ENCODE peak calls at places on chromosomes 3 and 15, in six cellular contexts. F, E, W, Q, O and K are unnamed samples.

GRCh38 chr3:78096488-78097255 is 1056.8 kb downstream of the ROBO2 start:
- DNase-seq in F (no peak), E (no peak), W (no peak), Q (no peak), O (no peak), K (no peak)

GRCh38 chr3:171351676-171352075 is 108.5 kb downstream of the TNIK start:
- DNase-seq in F (no peak), E (no peak), W (peak; percentile 34), Q (no peak), O (no peak), K (no peak)

GRCh38 chr3:184320099-184320445 is 5.7 kb downstream of the EIF4G1 start:
- DNase-seq in F (peak; percentile 99), E (no peak), W (peak; percentile 63), Q (no peak), O (peak; percentile 99), K (no peak)

GRCh38 chr15:74869372-74869725 is 3.8 kb downstream of the SCAMP2 start:
- DNase-seq in F (no peak), E (no peak), W (no peak), Q (no peak), O (no peak), K (no peak)

GRCh38 chr15:39171944-39172368 is 408.9 kb upstream of the THBS1 start:
- DNase-seq in F (peak; percentile 67), E (no peak), W (peak; percentile 69), Q (no peak), O (peak; percentile 43), K (no peak)

GRCh38 chr3:136042608-136043221 is 77.2 kb downstream of the PPP2R3A start:
- DNase-seq in F (no peak), E (no peak), W (peak; percentile 68), Q (no peak), O (no peak), K (peak; percentile 52)

GRCh38 chr15:80730931-80731330 is 35.8 kb downstream of the ABHD17C start:
- DNase-seq in F (no peak), E (no peak), W (no peak), Q (no peak), O (peak; percentile 53), K (no peak)

GRCh38 chr15:66477011-66477410 is 20.6 kb downstream of the SNAPC5 start:
- DNase-seq in F (no peak), E (no peak), W (no peak), Q (no peak), O (no peak), K (no peak)

GRCh38 chr15:27241942-27242341 is 271.0 kb downstream of the GABRG3 start:
- DNase-seq in F (no peak), E (no peak), W (no peak), Q (no peak), O (no peak), K (no peak)

GRCh38 chr3:187976361-187976900 is 177.5 kb upstream of the LPP start:
- DNase-seq in F (no peak), E (no peak), W (no peak), Q (no peak), O (no peak), K (peak; percentile 82)

GRCh38 chr3:48564022-48564421 is 441 bp upstream of the UCN2 start:
- DNase-seq in F (no peak), E (no peak), W (no peak), Q (no peak), O (peak; percentile 65), K (no peak)

GRCh38 chr3:140972833-140973232 is 31.2 kb downstream of the SLC25A36 start:
- DNase-seq in F (no peak), E (no peak), W (no peak), Q (no peak), O (no peak), K (peak; percentile 19)

GRCh38 chr3:55965776-55966175 is 478.7 kb upstream of the WNT5A start:
- DNase-seq in F (no peak), E (no peak), W (no peak), Q (no peak), O (no peak), K (no peak)

GRCh38 chr3:115648559-115648958 is 25.2 kb downstream of the GAP43 start:
- DNase-seq in F (no peak), E (no peak), W (no peak), Q (no peak), O (no peak), K (no peak)

GRCh38 chr15:41512512-41513281 is 930 bp downstream of the LTK start:
- DNase-seq in F (no peak), E (no peak), W (no peak), Q (peak; percentile 63), O (peak; percentile 37), K (no peak)

GRCh38 chr3:111509308-111509707 is 32.7 kb upstream of the CD96 start:
- DNase-seq in F (no peak), E (no peak), W (peak; percentile 26), Q (no peak), O (no peak), K (no peak)

GRCh38 chr3:37768107-37768809 is 93.4 kb upstream of the CTDSPL start:
- DNase-seq in F (no peak), E (no peak), W (peak; percentile 7), Q (no peak), O (no peak), K (no peak)

GRCh38 chr3:17433866-17434265 is 308.6 kb downstream of the TBC1D5 start:
- DNase-seq in F (no peak), E (no peak), W (no peak), Q (no peak), O (no peak), K (no peak)

GRCh38 chr15:59501531-59502113 is 63.6 kb downstream of the FAM81A start:
- DNase-seq in F (no peak), E (no peak), W (no peak), Q (no peak), O (peak; percentile 32), K (peak; percentile 66)

GRCh38 chr3:53978386-53978785 is 86.7 kb upstream of the SELENOK start:
- DNase-seq in F (no peak), E (no peak), W (no peak), Q (no peak), O (no peak), K (no peak)

GRCh38 chr15:31476411-31476810 is 149.8 kb downstream of the KLF13 start:
- DNase-seq in F (no peak), E (no peak), W (no peak), Q (no peak), O (no peak), K (no peak)

GRCh38 chr15:56243774-56244236 is at the start of gene RFX7:
- DNase-seq in F (peak; percentile 86), E (peak; percentile 72), W (peak; percentile 60), Q (peak; percentile 85), O (peak; percentile 72), K (peak; percentile 87)

GRCh38 chr15:84983299-84983698 is 1.6 kb downstream of the PDE8A start:
- DNase-seq in F (no peak), E (no peak), W (no peak), Q (no peak), O (no peak), K (no peak)

GRCh38 chr3:194104041-194104751 is 31.8 kb upstream of the HES1 start:
- DNase-seq in F (no peak), E (no peak), W (peak; percentile 34), Q (peak; percentile 91), O (no peak), K (peak; percentile 99)

GRCh38 chr15:61411941-61412510 is 182.9 kb upstream of the RORA start:
- DNase-seq in F (no peak), E (no peak), W (no peak), Q (no peak), O (no peak), K (no peak)

GRCh38 chr15:63436872-63437375 is 55.3 kb upstream of the CA12 start:
- DNase-seq in F (peak; percentile 84), E (peak; percentile 56), W (peak; percentile 79), Q (peak; percentile 1), O (peak; percentile 90), K (no peak)

GRCh38 chr3:140198242-140198641 is 263.3 kb downstream of the CLSTN2 start:
- DNase-seq in F (no peak), E (no peak), W (no peak), Q (no peak), O (no peak), K (no peak)

GRCh38 chr3:73558399-73559075 is 66.2 kb downstream of the PDZRN3 start:
- DNase-seq in F (no peak), E (no peak), W (no peak), Q (no peak), O (peak; percentile 53), K (no peak)

GRCh38 chr15:84598993-84599392 is 1.8 kb upstream of the ZSCAN2 start:
- DNase-seq in F (no peak), E (no peak), W (no peak), Q (no peak), O (peak; percentile 68), K (peak; percentile 68)

GRCh38 chr3:70856414-70857162 is 544.1 kb upstream of the MDFIC2 start:
- DNase-seq in F (no peak), E (no peak), W (no peak), Q (no peak), O (no peak), K (no peak)

GRCh38 chr3:14439501-14440167 is 37.2 kb downstream of the SLC6A6 start:
- DNase-seq in F (peak; percentile 80), E (no peak), W (peak; percentile 54), Q (no peak), O (peak; percentile 89), K (no peak)

GRCh38 chr3:194375473-194375872 is 5.9 kb upstream of the LRRC15 start:
- DNase-seq in F (no peak), E (no peak), W (peak; percentile 7), Q (no peak), O (no peak), K (no peak)